ENCODE peak calls at places on chromosomes 6 and 20, in eight cellular contexts. One of them, this sample, is unnamed.

GRCh38 chr20:13995086-13995665 is at the start of gene MACROD2:
- DNase-seq in breast epithelium: peak; percentile 94
- DNase-seq in brain microvascular endothelial cell: peak; percentile 86
- DNase-seq in Panc1: peak; percentile 7
- DNase-seq in adrenal gland: peak; percentile 98
- DNase-seq in cardiac muscle cell: peak; percentile 99
- DNase-seq in stomach: peak; percentile 98
- DNase-seq in lung: peak; percentile 94
- DNase-seq in this sample: peak; percentile 96

GRCh38 chr20:36493801-36494114 is 47.6 kb upstream of the MYL9 start:
- DNase-seq in Panc1: no peak
- DNase-seq in lung: peak; percentile 45
- DNase-seq in cardiac muscle cell: no peak
- DNase-seq in adrenal gland: peak; percentile 71
- DNase-seq in breast epithelium: peak; percentile 69
- DNase-seq in stomach: peak; percentile 41
- DNase-seq in brain microvascular endothelial cell: peak; percentile 52
- DNase-seq in this sample: peak; percentile 38

GRCh38 chr20:24257171-24257570 is 212.3 kb upstream of the SYNDIG1 start:
- DNase-seq in brain microvascular endothelial cell: no peak
- DNase-seq in breast epithelium: no peak
- DNase-seq in Panc1: no peak
- DNase-seq in stomach: no peak
- DNase-seq in cardiac muscle cell: no peak
- DNase-seq in adrenal gland: no peak
- DNase-seq in lung: no peak
- DNase-seq in this sample: no peak

GRCh38 chr6:97195117-97195516 is 87.9 kb downstream of the MMS22L start:
- DNase-seq in adrenal gland: no peak
- DNase-seq in stomach: no peak
- DNase-seq in Panc1: no peak
- DNase-seq in brain microvascular endothelial cell: peak; percentile 50
- DNase-seq in cardiac muscle cell: no peak
- DNase-seq in lung: no peak
- DNase-seq in breast epithelium: no peak
- DNase-seq in this sample: no peak

GRCh38 chr20:50252715-50253500 is 62.3 kb downstream of the CEBPB start:
- DNase-seq in lung: peak; percentile 50
- DNase-seq in stomach: no peak
- DNase-seq in Panc1: no peak
- DNase-seq in brain microvascular endothelial cell: no peak
- DNase-seq in breast epithelium: no peak
- DNase-seq in cardiac muscle cell: no peak
- DNase-seq in adrenal gland: no peak
- DNase-seq in this sample: no peak

GRCh38 chr20:444862-445426 is 17.4 kb downstream of the TBC1D20 start:
- DNase-seq in adrenal gland: no peak
- DNase-seq in Panc1: no peak
- DNase-seq in breast epithelium: no peak
- DNase-seq in lung: no peak
- DNase-seq in cardiac muscle cell: peak; percentile 64
- DNase-seq in stomach: no peak
- DNase-seq in brain microvascular endothelial cell: peak; percentile 10
- DNase-seq in this sample: no peak

GRCh38 chr6:32840604-32841246 is 2.2 kb upstream of the TAP2 start:
- DNase-seq in brain microvascular endothelial cell: no peak
- DNase-seq in cardiac muscle cell: no peak
- DNase-seq in lung: no peak
- DNase-seq in Panc1: no peak
- DNase-seq in breast epithelium: no peak
- DNase-seq in stomach: no peak
- DNase-seq in adrenal gland: no peak
- DNase-seq in this sample: no peak

GRCh38 chr20:7003598-7003997 is 236.1 kb downstream of the BMP2 start:
- DNase-seq in lung: no peak
- DNase-seq in breast epithelium: no peak
- DNase-seq in Panc1: no peak
- DNase-seq in stomach: no peak
- DNase-seq in brain microvascular endothelial cell: no peak
- DNase-seq in adrenal gland: no peak
- DNase-seq in cardiac muscle cell: no peak
- DNase-seq in this sample: no peak

GRCh38 chr6:133646021-133646682 is 242.8 kb upstream of the TCF21 start:
- DNase-seq in brain microvascular endothelial cell: peak; percentile 79
- DNase-seq in lung: no peak
- DNase-seq in breast epithelium: no peak
- DNase-seq in adrenal gland: no peak
- DNase-seq in Panc1: no peak
- DNase-seq in stomach: no peak
- DNase-seq in cardiac muscle cell: no peak
- DNase-seq in this sample: no peak

GRCh38 chr6:38179300-38179699 is 359.8 kb downstream of the ZFAND3 start:
- DNase-seq in brain microvascular endothelial cell: no peak
- DNase-seq in Panc1: no peak
- DNase-seq in adrenal gland: no peak
- DNase-seq in stomach: peak; percentile 15
- DNase-seq in lung: no peak
- DNase-seq in breast epithelium: peak; percentile 33
- DNase-seq in cardiac muscle cell: no peak
- DNase-seq in this sample: no peak

GRCh38 chr20:60053125-60053812 is 95.0 kb downstream of the CDH26 start:
- DNase-seq in cardiac muscle cell: no peak
- DNase-seq in adrenal gland: no peak
- DNase-seq in Panc1: no peak
- DNase-seq in lung: no peak
- DNase-seq in stomach: no peak
- DNase-seq in brain microvascular endothelial cell: no peak
- DNase-seq in breast epithelium: no peak
- DNase-seq in this sample: no peak

GRCh38 chr20:16951876-16952275 is 203.7 kb downstream of the OTOR start:
- DNase-seq in lung: no peak
- DNase-seq in stomach: no peak
- DNase-seq in brain microvascular endothelial cell: no peak
- DNase-seq in Panc1: no peak
- DNase-seq in adrenal gland: no peak
- DNase-seq in breast epithelium: no peak
- DNase-seq in cardiac muscle cell: no peak
- DNase-seq in this sample: no peak

GRCh38 chr6:90446164-90446563 is 140.7 kb downstream of the MAP3K7 start:
- DNase-seq in lung: no peak
- DNase-seq in cardiac muscle cell: no peak
- DNase-seq in adrenal gland: no peak
- DNase-seq in Panc1: no peak
- DNase-seq in brain microvascular endothelial cell: no peak
- DNase-seq in breast epithelium: no peak
- DNase-seq in stomach: no peak
- DNase-seq in this sample: no peak

DNA sequence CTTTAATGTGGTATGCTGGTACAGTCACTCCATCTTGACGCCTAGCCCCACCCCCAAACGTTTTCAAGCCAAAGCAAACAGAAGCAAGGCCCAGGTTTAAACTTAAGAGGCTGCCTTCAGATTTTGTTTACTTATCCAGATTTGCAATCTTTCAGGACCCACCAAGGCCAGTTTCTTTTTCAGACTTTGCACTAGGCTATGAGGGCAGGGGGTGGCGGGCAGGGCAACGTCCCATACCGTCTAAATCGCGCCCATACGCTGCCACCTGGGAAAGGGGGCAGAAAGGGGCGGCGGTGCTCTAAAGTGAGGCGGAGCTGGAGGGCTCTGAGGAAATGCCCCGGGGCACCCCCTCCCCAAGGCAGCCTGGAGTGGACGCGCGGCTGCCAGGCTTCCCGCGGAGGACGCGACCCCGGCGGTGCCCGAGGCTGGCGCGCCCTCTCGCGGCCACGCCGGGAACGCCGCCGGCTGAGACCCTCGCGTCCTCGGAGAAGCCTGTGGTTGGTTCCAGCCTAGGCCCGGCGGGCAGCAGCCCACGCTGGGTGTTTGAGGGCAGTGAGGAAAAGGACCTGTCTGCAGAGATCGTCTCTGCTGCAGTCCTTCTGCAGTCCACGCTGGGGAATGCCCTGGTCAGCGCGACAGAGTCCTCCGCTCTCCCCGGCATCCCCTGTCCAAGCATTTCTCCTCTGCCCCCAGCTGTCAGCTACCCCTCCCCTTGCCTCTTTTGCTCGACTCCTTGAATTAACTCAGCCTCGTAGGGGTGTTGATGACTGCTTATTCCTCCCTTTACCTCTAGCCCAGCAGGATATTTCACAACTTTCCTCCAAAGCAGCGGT is 129.2 kb upstream of the PRND start:
- DNase-seq in brain microvascular endothelial cell: no peak
- DNase-seq in cardiac muscle cell: peak; percentile 73
- DNase-seq in stomach: peak; percentile 67
- DNase-seq in Panc1: no peak
- DNase-seq in lung: peak; percentile 60
- DNase-seq in adrenal gland: peak; percentile 36
- DNase-seq in breast epithelium: no peak
- DNase-seq in this sample: peak; percentile 31
- H3K4me3 ChIP-seq in brain microvascular endothelial cell: peak overlapping the region; percentile 54
- H3K4me3 ChIP-seq in cardiac muscle cell: no peak overlapping the region
- H3K4me3 ChIP-seq in stomach: peak overlapping the region; percentile 36
- H3K4me3 ChIP-seq in Panc1: peak overlapping the region; percentile 54
- H3K4me3 ChIP-seq in lung: no peak overlapping the region
- H3K4me3 ChIP-seq in adrenal gland: no peak overlapping the region
- H3K4me3 ChIP-seq in breast epithelium: peak overlapping the region; percentile 20
- H3K4me3 ChIP-seq in this sample: peak overlapping the region; percentile 32

GRCh38 chr6:69162811-69163210 is 527.7 kb downstream of the ADGRB3 start:
- DNase-seq in breast epithelium: no peak
- DNase-seq in cardiac muscle cell: peak; percentile 41
- DNase-seq in stomach: no peak
- DNase-seq in lung: no peak
- DNase-seq in adrenal gland: no peak
- DNase-seq in Panc1: no peak
- DNase-seq in brain microvascular endothelial cell: no peak
- DNase-seq in this sample: no peak

DNA sequence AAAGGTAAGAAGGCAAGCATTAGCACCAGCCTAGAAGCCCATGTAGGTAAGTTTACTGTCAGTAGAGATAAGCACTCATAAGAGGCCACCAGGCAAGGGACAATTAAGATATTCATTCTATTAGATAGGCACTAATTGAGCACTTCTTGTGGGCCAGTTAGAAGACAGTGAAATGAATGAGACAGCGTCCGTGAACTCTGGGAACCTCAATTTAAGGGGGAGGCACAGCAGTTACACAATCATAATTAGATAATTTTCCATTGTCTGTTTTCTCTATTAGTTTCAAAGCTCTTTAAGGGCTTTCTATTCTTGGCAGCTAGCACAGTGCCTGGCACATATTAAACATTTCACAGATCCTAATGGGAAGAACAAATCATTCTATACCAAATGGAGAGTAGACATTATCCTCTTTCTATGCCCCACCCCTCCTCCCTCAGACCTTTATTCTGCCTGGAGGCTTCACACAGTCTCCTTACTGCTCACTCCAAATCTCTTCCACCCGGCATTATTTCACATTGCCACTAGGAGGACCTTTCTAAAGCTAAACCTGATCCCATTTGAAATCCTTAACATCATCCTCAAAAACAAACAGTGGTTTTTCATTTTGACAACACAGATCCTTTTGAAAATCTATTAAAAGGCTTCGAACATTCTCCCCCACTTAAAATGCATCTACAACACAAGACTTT is 529.6 kb downstream of the ADGRB3 start:
- DNase-seq in adrenal gland: no peak
- DNase-seq in lung: no peak
- DNase-seq in breast epithelium: no peak
- DNase-seq in cardiac muscle cell: peak; percentile 28
- DNase-seq in brain microvascular endothelial cell: no peak
- DNase-seq in Panc1: no peak
- DNase-seq in stomach: no peak
- DNase-seq in this sample: no peak
- TF ChIP-seq CTCF in adrenal gland: peak; percentile 13
- TF ChIP-seq CTCF in lung: no peak
- TF ChIP-seq CTCF in breast epithelium: no peak
- TF ChIP-seq CTCF in cardiac muscle cell: no peak
- TF ChIP-seq CTCF in brain microvascular endothelial cell: peak; percentile 47
- TF ChIP-seq CTCF in Panc1: peak; percentile 21
- TF ChIP-seq CTCF in stomach: no peak
- TF ChIP-seq CTCF in this sample: no peak

GRCh38 chr20:33703498-33704137 is 16.5 kb downstream of the PXMP4 start:
- DNase-seq in cardiac muscle cell: no peak
- DNase-seq in Panc1: no peak
- DNase-seq in breast epithelium: no peak
- DNase-seq in adrenal gland: no peak
- DNase-seq in stomach: no peak
- DNase-seq in brain microvascular endothelial cell: no peak
- DNase-seq in lung: no peak
- DNase-seq in this sample: no peak
- H3K27ac ChIP-seq in cardiac muscle cell: no peak overlapping the region
- H3K27ac ChIP-seq in Panc1: no peak overlapping the region
- H3K27ac ChIP-seq in breast epithelium: no peak overlapping the region
- H3K27ac ChIP-seq in adrenal gland: no peak overlapping the region
- H3K27ac ChIP-seq in stomach: no peak overlapping the region
- H3K27ac ChIP-seq in brain microvascular endothelial cell: no peak overlapping the region
- H3K27ac ChIP-seq in lung: no peak overlapping the region
- H3K27ac ChIP-seq in this sample: no peak overlapping the region

GRCh38 chr6:165184192-165184979 is 125.0 kb downstream of the C6orf118 start:
- DNase-seq in stomach: no peak
- DNase-seq in brain microvascular endothelial cell: no peak
- DNase-seq in cardiac muscle cell: no peak
- DNase-seq in lung: no peak
- DNase-seq in Panc1: no peak
- DNase-seq in breast epithelium: no peak
- DNase-seq in adrenal gland: no peak
- DNase-seq in this sample: no peak

GRCh38 chr6:165183496-165184140 is 125.8 kb downstream of the C6orf118 start:
- DNase-seq in lung: no peak
- DNase-seq in breast epithelium: no peak
- DNase-seq in adrenal gland: no peak
- DNase-seq in brain microvascular endothelial cell: no peak
- DNase-seq in Panc1: no peak
- DNase-seq in cardiac muscle cell: no peak
- DNase-seq in stomach: no peak
- DNase-seq in this sample: no peak

GRCh38 chr6:165183071-165183470 is 126.3 kb downstream of the C6orf118 start:
- DNase-seq in breast epithelium: no peak
- DNase-seq in stomach: no peak
- DNase-seq in lung: no peak
- DNase-seq in brain microvascular endothelial cell: no peak
- DNase-seq in cardiac muscle cell: no peak
- DNase-seq in adrenal gland: no peak
- DNase-seq in Panc1: no peak
- DNase-seq in this sample: no peak

GRCh38 chr6:165178056-165178455 is 131.3 kb downstream of the C6orf118 start:
- DNase-seq in adrenal gland: no peak
- DNase-seq in brain microvascular endothelial cell: no peak
- DNase-seq in breast epithelium: no peak
- DNase-seq in cardiac muscle cell: no peak
- DNase-seq in lung: no peak
- DNase-seq in stomach: no peak
- DNase-seq in Panc1: no peak
- DNase-seq in this sample: no peak

DNA sequence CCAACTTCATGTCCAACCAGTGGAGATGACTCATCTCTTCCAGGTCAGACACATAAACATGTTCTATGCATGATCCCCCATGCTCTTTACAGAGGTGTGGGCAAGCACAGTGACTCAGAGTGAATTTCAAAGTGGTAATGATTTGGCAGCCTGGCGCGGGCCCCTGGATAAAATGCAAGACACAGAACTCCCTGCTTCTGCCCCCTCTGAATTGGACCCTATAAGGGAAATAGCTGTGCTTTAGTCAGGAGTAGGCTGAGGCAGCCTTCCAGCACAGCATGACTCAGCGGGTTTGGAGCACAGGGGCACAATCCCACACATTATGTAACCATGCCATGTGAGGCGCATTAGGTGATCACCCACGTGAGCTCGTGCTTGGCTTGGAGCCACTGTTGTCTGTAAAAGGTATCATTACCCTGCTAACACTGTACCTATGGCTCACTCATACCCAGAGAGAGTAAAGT is 127.4 kb downstream of the C6orf118 start:
- DNase-seq in lung: no peak
- DNase-seq in breast epithelium: no peak
- DNase-seq in Panc1: no peak
- DNase-seq in brain microvascular endothelial cell: peak; percentile 5
- DNase-seq in cardiac muscle cell: no peak
- DNase-seq in adrenal gland: no peak
- DNase-seq in stomach: no peak
- DNase-seq in this sample: no peak
- H3K4me3 ChIP-seq in lung: no peak overlapping the region
- H3K4me3 ChIP-seq in breast epithelium: no peak overlapping the region
- H3K4me3 ChIP-seq in Panc1: no peak overlapping the region
- H3K4me3 ChIP-seq in brain microvascular endothelial cell: no peak overlapping the region
- H3K4me3 ChIP-seq in cardiac muscle cell: no peak overlapping the region
- H3K4me3 ChIP-seq in adrenal gland: no peak overlapping the region
- H3K4me3 ChIP-seq in stomach: no peak overlapping the region
- H3K4me3 ChIP-seq in this sample: no peak overlapping the region

This sample was measured in colonic mucosa.